ENCODE peak calls at places on chromosomes 7 and 10, in seven cellular contexts. V is K562; O is right lobe of liver; W is transverse colon; F is endothelial cell of umbilical vein; G is CD8-positive, alpha-beta memory T cell; Z is thoracic aorta. L is an unnamed sample.

GRCh38 chr10:24324651-24325050 is 115.7 kb downstream of the KIAA1217 start:
- DNase-seq in V (no peak), O (no peak), W (no peak), F (no peak), G (no peak), Z (no peak), L (no peak)

GRCh38 chr10:131049051-131049450 is 262.5 kb downstream of the TCERG1L start:
- DNase-seq in V (no peak), O (no peak), W (no peak), F (no peak), G (no peak), Z (no peak), L (no peak)

GRCh38 chr10:114474989-114475388 is 70.7 kb upstream of the AFAP1L2 start:
- DNase-seq in V (no peak), O (no peak), W (no peak), F (no peak), G (no peak), Z (no peak), L (no peak)

GRCh38 chr7:95012001-95012400 is 104.6 kb downstream of the PPP1R9A start:
- DNase-seq in V (no peak), O (no peak), W (no peak), F (no peak), G (no peak), Z (no peak), L (no peak)

GRCh38 chr10:4004144-4004543 is 219.1 kb upstream of the KLF6 start:
- DNase-seq in V (no peak), O (no peak), W (no peak), F (no peak), G (no peak), Z (no peak), L (no peak)

GRCh38 chr10:104441601-104442000 is 88.0 kb downstream of the CFAP58 start:
- DNase-seq in V (no peak), O (no peak), W (no peak), F (no peak), G (no peak), Z (no peak), L (no peak)

GRCh38 chr10:6621536-6621935 is 41.5 kb upstream of the PRKCQ start:
- DNase-seq in V (no peak), O (no peak), W (no peak), F (no peak), G (no peak), Z (no peak), L (no peak)

GRCh38 chr7:26681819-26682418 is 182.5 kb downstream of the SKAP2 start:
- DNase-seq in V (peak), O (no peak), W (no peak), F (peak), G (no peak), Z (no peak), L (no peak)

GRCh38 chr10:91350651-91351081 is 59.5 kb upstream of the HECTD2 start:
- DNase-seq in V (no peak), O (no peak), W (no peak), F (peak), G (no peak), Z (no peak), L (no peak)

GRCh38 chr7:17462059-17462695 is 163.7 kb downstream of the AHR start:
- DNase-seq in V (no peak), O (no peak), W (no peak), F (no peak), G (no peak), Z (no peak), L (no peak)

GRCh38 chr10:50610364-50610763 is 13.4 kb downstream of the SGMS1 start:
- DNase-seq in V (no peak), O (no peak), W (no peak), F (no peak), G (no peak), Z (no peak), L (no peak)

GRCh38 chr7:55044318-55044717 is 25.5 kb downstream of the EGFR start:
- DNase-seq in V (no peak), O (peak), W (no peak), F (no peak), G (no peak), Z (no peak), L (no peak)

GRCh38 chr10:126380352-126381076 is 7.8 kb downstream of the ADAM12 start:
- DNase-seq in V (no peak), O (no peak), W (no peak), F (no peak), G (no peak), Z (no peak), L (no peak)

GRCh38 chr10:18649364-18649959 is 1.9 kb downstream of the NSUN6 start:
- DNase-seq in V (no peak), O (no peak), W (no peak), F (no peak), G (no peak), Z (no peak), L (no peak)

GRCh38 chr7:151080091-151080521 is 503 bp downstream of the FASTK start:
- DNase-seq in V (no peak), O (no peak), W (no peak), F (no peak), G (no peak), Z (no peak), L (no peak)

GRCh38 chr10:99540339-99540672 is 7.6 kb downstream of the NKX2-3 start:
- DNase-seq in V (no peak), O (no peak), W (no peak), F (no peak), G (no peak), Z (no peak), L (no peak)

GRCh38 chr7:17456541-17456940 is 158.1 kb downstream of the AHR start:
- DNase-seq in V (no peak), O (no peak), W (no peak), F (peak), G (no peak), Z (no peak), L (no peak)

GRCh38 chr7:23397241-23397640 is 73.0 kb downstream of the IGF2BP3 start:
- DNase-seq in V (no peak), O (no peak), W (no peak), F (no peak), G (no peak), Z (no peak), L (no peak)

GRCh38 chr10:82242778-82243177 is 367.8 kb downstream of the NRG3 start:
- DNase-seq in V (no peak), O (no peak), W (peak), F (no peak), G (no peak), Z (no peak), L (no peak)

GRCh38 chr10:22851865-22852239 is 76.0 kb upstream of the ARMC3 start:
- DNase-seq in V (no peak), O (no peak), W (no peak), F (no peak), G (no peak), Z (no peak), L (no peak)

GRCh38 chr10:44733743-44734488 is 177.2 kb upstream of the TMEM72 start:
- DNase-seq in V (no peak), O (no peak), W (no peak), F (no peak), G (no peak), Z (no peak), L (no peak)

DNA sequence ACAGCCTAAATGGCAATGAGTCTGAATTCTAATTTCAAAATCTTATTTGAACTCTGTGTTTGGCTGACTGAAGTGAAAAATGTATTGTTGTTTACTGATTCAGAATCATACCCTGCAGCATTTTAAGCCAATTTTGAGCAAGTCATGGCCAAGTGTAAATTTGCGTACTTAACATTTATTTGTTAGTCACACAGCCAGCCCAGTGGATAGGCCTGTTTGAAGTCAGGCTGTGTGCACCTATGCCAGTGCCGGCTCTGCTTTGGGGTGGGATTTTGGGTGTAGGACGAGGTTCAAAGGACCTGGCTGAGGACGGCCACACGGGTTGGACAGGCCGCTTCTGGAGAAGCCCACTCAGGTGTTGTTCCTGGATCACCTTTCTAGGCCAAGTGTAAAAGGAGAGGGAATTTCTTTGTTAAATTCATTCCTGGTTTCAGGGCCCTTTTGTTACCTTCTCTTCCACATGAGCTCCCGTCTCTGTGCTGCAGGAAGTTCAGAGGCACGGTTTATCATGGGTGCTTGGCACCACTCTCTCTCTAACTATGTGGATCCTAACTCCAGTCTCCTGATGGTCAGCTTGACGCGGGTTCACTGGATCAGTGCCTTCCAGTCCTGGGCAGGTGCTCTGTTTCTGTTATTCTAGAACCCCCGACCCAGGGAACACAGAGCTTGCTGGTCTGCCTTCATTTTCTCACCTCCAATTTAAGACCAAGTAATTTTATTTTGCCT is 84.7 kb downstream of the CCNY start:
- DNase-seq in V (no peak), O (no peak), W (no peak), F (no peak), G (no peak), Z (no peak), L (no peak)
- H3K4me3 ChIP-seq in V (no peak), O (no peak), W (no peak), F (no peak), G (no peak), Z (peak), L (no peak)

GRCh38 chr10:33301097-33301789 is 33.2 kb downstream of the NRP1 start:
- DNase-seq in V (no peak), O (no peak), W (no peak), F (no peak), G (no peak), Z (no peak), L (no peak)

GRCh38 chr10:33298893-33299292 is 35.6 kb downstream of the NRP1 start:
- DNase-seq in V (no peak), O (no peak), W (no peak), F (no peak), G (no peak), Z (no peak), L (no peak)

GRCh38 chr10:33302188-33302829 is 32.2 kb downstream of the NRP1 start:
- DNase-seq in V (no peak), O (no peak), W (no peak), F (peak), G (no peak), Z (no peak), L (no peak)

GRCh38 chr10:33295851-33296250 is 38.6 kb downstream of the NRP1 start:
- DNase-seq in V (no peak), O (no peak), W (no peak), F (no peak), G (no peak), Z (no peak), L (no peak)

GRCh38 chr10:33298110-33298509 is 36.4 kb downstream of the NRP1 start:
- DNase-seq in V (no peak), O (no peak), W (no peak), F (no peak), G (no peak), Z (no peak), L (no peak)
- H3K27ac ChIP-seq in V (no peak), O (no peak), W (no peak), F (no peak), G (no peak), Z (peak), L (no peak)

GRCh38 chr7:157273208-157274202 is 63.3 kb upstream of the DNAJB6 start:
- DNase-seq in V (peak), O (peak), W (peak), F (peak), G (peak), Z (peak), L (peak)

GRCh38 chr7:157276731-157277562 is 59.9 kb upstream of the DNAJB6 start:
- DNase-seq in V (peak), O (no peak), W (no peak), F (peak), G (no peak), Z (no peak), L (no peak)

GRCh38 chr7:157276091-157276561 is 60.7 kb upstream of the DNAJB6 start:
- DNase-seq in V (peak), O (no peak), W (no peak), F (no peak), G (no peak), Z (no peak), L (no peak)

GRCh38 chr7:157272351-157273207 is 64.2 kb upstream of the DNAJB6 start:
- DNase-seq in V (no peak), O (no peak), W (no peak), F (no peak), G (no peak), Z (no peak), L (no peak)

DNA sequence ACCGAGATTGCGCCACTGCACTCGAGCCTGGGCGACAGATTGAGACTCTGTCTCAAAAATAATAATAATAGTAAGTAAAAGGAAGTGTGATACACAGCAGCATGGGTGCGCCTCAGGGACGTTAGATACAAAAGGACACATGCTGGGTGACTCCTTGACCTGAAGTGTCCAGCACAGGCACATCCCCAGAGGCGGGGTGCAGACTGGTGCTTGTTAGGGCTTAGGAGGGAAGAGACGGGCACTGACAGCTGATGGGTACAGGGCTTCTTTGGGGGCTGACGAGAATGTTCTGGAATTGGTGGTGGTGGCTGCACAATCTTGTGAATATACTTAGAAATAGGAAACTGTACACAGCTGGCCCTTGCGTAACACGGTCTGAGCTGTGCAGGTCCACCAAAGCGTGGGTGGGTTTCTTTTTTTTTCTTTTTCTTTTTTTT is 61.8 kb upstream of the DNAJB6 start:
- DNase-seq in V (no peak), O (no peak), W (no peak), F (no peak), G (no peak), Z (no peak), L (no peak)
- H3K4me3 ChIP-seq in V (no peak), O (no peak), W (no peak), F (no peak), G (no peak), Z (no peak), L (no peak)

GRCh38 chr7:112579388-112579787 is 98.6 kb downstream of the LSMEM1 start:
- DNase-seq in V (no peak), O (no peak), W (no peak), F (no peak), G (no peak), Z (no peak), L (no peak)

GRCh38 chr7:112575864-112576263 is 95.1 kb downstream of the LSMEM1 start:
- DNase-seq in V (no peak), O (no peak), W (no peak), F (no peak), G (no peak), Z (no peak), L (no peak)

GRCh38 chr7:112572669-112573301 is 92.0 kb downstream of the LSMEM1 start:
- DNase-seq in V (no peak), O (no peak), W (peak), F (peak), G (no peak), Z (no peak), L (no peak)

GRCh38 chr7:112571852-112572607 is 91.2 kb downstream of the LSMEM1 start:
- DNase-seq in V (peak), O (no peak), W (peak), F (no peak), G (no peak), Z (no peak), L (no peak)

DNA sequence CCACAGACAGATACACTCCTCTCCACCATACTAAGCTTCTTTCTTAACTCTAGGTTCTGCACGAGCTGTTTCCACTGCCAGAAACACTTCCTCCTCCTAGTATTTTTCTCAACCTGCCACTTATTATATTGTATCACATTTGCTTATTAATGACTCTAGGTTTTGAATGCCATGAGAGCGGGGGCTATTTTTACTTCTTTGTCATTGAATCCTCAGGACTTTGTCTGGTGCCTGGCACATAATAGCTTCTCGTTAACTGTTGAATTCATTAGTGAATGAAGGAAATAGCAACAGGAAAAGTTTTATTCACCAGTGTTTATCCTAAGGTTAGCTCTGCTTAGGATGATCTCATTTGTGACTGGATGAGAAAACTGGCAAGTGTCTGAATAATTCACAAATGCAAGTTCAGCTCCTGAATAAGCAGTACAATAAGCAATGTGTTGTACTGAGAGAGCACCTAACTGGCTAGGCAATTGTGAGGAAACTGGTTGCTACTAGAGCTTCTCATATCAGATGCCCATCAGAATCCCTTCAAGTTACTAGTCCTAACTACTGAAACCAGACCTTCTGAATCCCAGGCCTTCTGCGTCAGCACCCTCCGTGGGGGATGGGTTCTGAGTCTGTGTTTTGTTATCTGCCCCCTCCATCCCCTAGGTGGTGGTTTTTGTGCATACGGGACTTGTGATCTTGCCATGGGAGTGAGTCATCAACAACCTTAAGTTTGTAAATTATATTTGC is 92.7 kb downstream of the LSMEM1 start:
- DNase-seq in V (peak), O (no peak), W (peak), F (peak), G (no peak), Z (no peak), L (no peak)
- H3K27ac ChIP-seq in V (peak), O (no peak), W (peak), F (no peak), G (no peak), Z (no peak), L (no peak)

GRCh38 chr10:133151528-133151927 is 8.5 kb upstream of the KNDC1 start:
- DNase-seq in V (no peak), O (no peak), W (no peak), F (no peak), G (no peak), Z (no peak), L (no peak)
- H3K4me3 ChIP-seq in V (no peak), O (no peak), W (no peak), F (no peak), G (no peak), Z (no peak), L (no peak)